ENCODE peak calls at places on chromosomes 12 and 14, in four cellular contexts. E is HepG2, J is GM12878, U is K562. P is an unnamed sample.

GRCh38 chr14:64082837-64083236 is 211.3 kb downstream of the ESR2 start:
- DNase-seq in E (no peak), J (no peak), U (no peak), P (no peak)

GRCh38 chr14:36362648-36363047 is 42.2 kb upstream of the MBIP start:
- DNase-seq in E (no peak), J (no peak), U (no peak), P (no peak)

GRCh38 chr12:38695057-38695456 is 210.3 kb downstream of the CPNE8 start:
- DNase-seq in E (peak), J (no peak), U (no peak), P (peak)

GRCh38 chr12:6452908-6453630 is 1.2 kb downstream of the TAPBPL start:
- DNase-seq in E (no peak), J (no peak), U (no peak), P (no peak)

GRCh38 chr14:35553808-35554207 is 19.8 kb downstream of the INSM2 start:
- DNase-seq in E (no peak), J (no peak), U (no peak), P (no peak)

GRCh38 chr12:62123721-62124203 is 136.4 kb upstream of the USP15 start:
- DNase-seq in E (peak), J (no peak), U (peak), P (peak)

GRCh38 chr14:52272375-52272774 is 4.9 kb downstream of the PTGDR start:
- DNase-seq in E (no peak), J (no peak), U (no peak), P (peak)

GRCh38 chr14:33347816-33348215 is 409.1 kb downstream of the NPAS3 start:
- DNase-seq in E (no peak), J (no peak), U (no peak), P (no peak)

GRCh38 chr12:50660425-50660822 is 103.5 kb upstream of the ATF1 start:
- DNase-seq in E (no peak), J (no peak), U (no peak), P (no peak)

GRCh38 chr12:50659690-50660424 is 104.0 kb upstream of the ATF1 start:
- DNase-seq in E (no peak), J (no peak), U (no peak), P (no peak)

GRCh38 chr12:50659260-50659659 is 104.6 kb upstream of the ATF1 start:
- DNase-seq in E (peak), J (no peak), U (no peak), P (no peak)

GRCh38 chr12:50662121-50662480 is 101.8 kb upstream of the ATF1 start:
- DNase-seq in E (no peak), J (no peak), U (no peak), P (no peak)

DNA sequence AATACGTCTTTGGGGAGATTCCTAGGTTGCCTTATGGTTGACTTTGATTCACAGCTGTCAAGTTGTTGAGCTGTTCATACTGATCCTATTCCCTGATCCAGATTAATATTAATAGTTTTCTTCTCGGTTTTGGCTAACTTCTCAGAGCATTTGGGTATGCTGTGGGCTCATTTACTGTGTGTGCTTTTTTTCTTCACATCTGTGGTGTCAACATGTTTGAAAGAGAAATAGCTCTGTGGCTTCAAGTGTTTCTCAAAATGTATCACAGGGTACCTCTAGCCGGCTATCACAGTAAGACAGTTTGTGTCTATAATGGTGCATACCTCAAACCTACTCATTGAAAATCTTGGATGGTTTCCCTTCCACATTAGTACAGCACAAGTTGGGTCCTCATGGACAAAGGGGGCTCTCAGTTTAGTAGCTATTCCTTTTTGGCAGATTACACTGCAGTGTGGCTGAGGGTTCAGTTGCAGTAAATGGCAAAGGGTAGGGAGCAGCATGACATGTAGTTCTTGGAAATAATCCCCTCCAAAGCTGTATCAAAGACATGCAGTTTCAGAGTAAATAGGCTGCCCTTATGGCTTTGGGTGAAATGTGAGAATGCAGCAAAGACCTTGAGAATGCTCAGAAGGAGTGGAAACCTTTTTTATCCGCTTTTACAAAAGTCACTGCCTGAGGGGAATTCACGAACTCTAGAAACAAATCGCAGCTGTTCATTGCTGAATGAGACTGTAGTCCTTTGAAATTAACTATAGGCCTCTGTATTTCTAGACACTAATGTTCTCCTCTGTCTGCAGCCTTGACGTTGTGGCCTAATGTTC is 102.4 kb upstream of the ATF1 start:
- DNase-seq in E (no peak), J (peak), U (no peak), P (no peak)
- TF ChIP-seq REST in E (no peak), J (no peak), U (no peak), P (no peak)

GRCh38 chr12:122789637-122790036 is 15.3 kb downstream of the CCDC62 start:
- DNase-seq in E (no peak), J (no peak), U (peak), P (no peak)

GRCh38 chr12:122788387-122788786 is 14.0 kb downstream of the CCDC62 start:
- DNase-seq in E (no peak), J (no peak), U (no peak), P (no peak)

GRCh38 chr12:122790393-122791075 is 16.2 kb downstream of the CCDC62 start:
- DNase-seq in E (no peak), J (no peak), U (no peak), P (peak)

GRCh38 chr12:122795807-122796206 is 21.4 kb downstream of the CCDC62 start:
- DNase-seq in E (no peak), J (no peak), U (no peak), P (no peak)

DNA sequence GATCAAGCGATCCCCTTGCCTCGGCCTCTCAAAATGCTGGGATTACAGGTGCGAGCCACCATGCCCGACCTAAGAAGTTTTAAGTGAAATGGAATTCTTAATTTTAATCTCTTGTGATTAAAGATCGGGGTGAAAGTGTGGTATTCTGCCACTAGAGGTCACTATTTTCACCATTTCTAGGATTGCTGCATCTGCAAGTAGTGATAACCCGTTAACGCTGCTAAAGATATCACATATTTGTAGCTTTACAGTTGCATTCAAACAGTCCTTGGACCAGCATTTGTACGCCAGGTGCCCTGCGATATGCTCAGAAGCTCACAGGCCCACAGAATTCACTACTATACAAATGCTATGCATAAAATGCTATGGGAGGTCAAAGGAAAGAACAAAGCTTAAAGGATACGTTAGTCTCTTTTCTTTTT is 19.3 kb downstream of the CCDC62 start:
- DNase-seq in E (peak), J (no peak), U (peak), P (peak)
- TF ChIP-seq CTCF in E (peak), J (peak), U (peak), P (peak)

GRCh38 chr12:57215668-57216013 is 953 bp upstream of the NXPH4 start:
- DNase-seq in E (no peak), J (no peak), U (no peak), P (no peak)

GRCh38 chr12:57215065-57215464 is 1.5 kb upstream of the NXPH4 start:
- DNase-seq in E (no peak), J (no peak), U (no peak), P (no peak)

GRCh38 chr12:57218030-57218853 is 1.6 kb downstream of the NXPH4 start:
- DNase-seq in E (no peak), J (no peak), U (no peak), P (no peak)

GRCh38 chr12:57216014-57216891 is at the start of gene NXPH4:
- DNase-seq in E (no peak), J (no peak), U (peak), P (peak)

GRCh38 chr12:57216931-57217871 is 607 bp downstream of the NXPH4 start:
- DNase-seq in E (no peak), J (no peak), U (no peak), P (peak)
- TF ChIP-seq CREB1 in E (no peak), J (no peak), U (no peak), P (no peak)

GRCh38 chr14:28758253-28758915 is 8.2 kb upstream of the FOXG1 start:
- DNase-seq in E (no peak), J (no peak), U (no peak), P (no peak)
- TF ChIP-seq REST in E (no peak), J (no peak), U (no peak), P (no peak)

GRCh38 chr12:93990832-93991748 is 157.3 kb upstream of the PLXNC1 start:
- DNase-seq in E (peak), J (no peak), U (peak), P (peak)
- TF ChIP-seq CTCF in E (peak), J (no peak), U (peak), P (peak)

DNA sequence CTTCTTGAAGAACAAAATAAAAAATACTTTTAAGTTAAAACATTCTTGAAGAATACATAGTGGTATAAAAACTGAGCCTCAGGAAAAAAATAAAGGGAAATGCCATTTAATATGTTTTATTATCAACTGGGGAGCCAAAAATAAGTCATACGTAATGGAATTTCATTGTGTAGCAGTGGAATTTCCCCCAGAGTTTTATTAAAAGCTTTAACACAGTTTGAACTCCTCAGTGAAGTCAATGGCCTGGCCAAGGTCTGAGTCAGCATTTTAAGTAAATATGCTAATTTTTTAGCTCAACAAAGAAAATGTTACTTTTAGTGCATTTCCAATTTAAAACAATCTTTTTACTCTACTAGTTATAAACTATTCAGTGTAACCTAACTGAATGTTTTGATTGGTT is 350.1 kb upstream of the ATP2B1 start:
- DNase-seq in E (no peak), J (no peak), U (no peak), P (no peak)
- TF ChIP-seq CREB1 in E (no peak), J (no peak), U (no peak), P (no peak)

DNA sequence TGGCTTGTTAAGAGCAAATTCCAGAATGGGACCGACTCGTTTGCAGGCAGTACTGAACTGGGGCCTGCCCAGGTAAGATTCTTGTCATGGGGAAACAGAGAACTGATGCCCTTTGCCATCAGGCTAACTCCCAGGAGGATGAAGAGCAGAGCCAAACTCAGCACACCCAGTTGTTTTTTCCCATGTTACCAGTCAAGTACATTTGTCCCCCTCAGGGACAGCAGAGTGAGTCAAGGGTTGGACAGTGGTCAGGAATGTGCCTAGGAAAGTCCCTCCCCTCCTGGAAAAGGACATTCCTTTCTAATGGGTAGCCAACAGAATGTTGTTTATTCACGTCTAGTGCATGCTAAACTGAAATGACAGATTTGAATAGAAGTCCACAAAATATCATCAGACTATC is 1.6 kb downstream of the ART4 start:
- DNase-seq in E (peak), J (no peak), U (no peak), P (peak)
- TF ChIP-seq REST in E (peak), J (no peak), U (no peak), P (no peak)

GRCh38 chr12:56602239-56602638 is 27.9 kb downstream of the BAZ2A start:
- DNase-seq in E (no peak), J (no peak), U (no peak), P (no peak)

GRCh38 chr12:56599797-56600196 is 30.3 kb downstream of the BAZ2A start:
- DNase-seq in E (no peak), J (no peak), U (no peak), P (no peak)

GRCh38 chr12:56599041-56599440 is 31.1 kb downstream of the BAZ2A start:
- DNase-seq in E (no peak), J (no peak), U (no peak), P (no peak)

GRCh38 chr12:56600753-56601152 is 29.4 kb downstream of the BAZ2A start:
- DNase-seq in E (no peak), J (no peak), U (no peak), P (no peak)

GRCh38 chr12:56601503-56601902 is 28.6 kb downstream of the BAZ2A start:
- DNase-seq in E (no peak), J (no peak), U (peak), P (peak)
- TF ChIP-seq CTCF in E (peak), J (peak), U (peak), P (peak)

GRCh38 chr12:56117778-56118687 is at the start of gene ZC3H10:
- DNase-seq in E (peak), J (peak), U (peak), P (peak)

GRCh38 chr12:56118688-56119045 is 601 bp downstream of the ZC3H10 start:
- DNase-seq in E (no peak), J (no peak), U (no peak), P (peak)

GRCh38 chr12:56120158-56120846 is 2.2 kb downstream of the ZC3H10 start:
- DNase-seq in E (no peak), J (no peak), U (peak), P (no peak)

GRCh38 chr12:56121204-56121870 is 3.3 kb downstream of the ZC3H10 start:
- DNase-seq in E (no peak), J (no peak), U (no peak), P (no peak)

DNA sequence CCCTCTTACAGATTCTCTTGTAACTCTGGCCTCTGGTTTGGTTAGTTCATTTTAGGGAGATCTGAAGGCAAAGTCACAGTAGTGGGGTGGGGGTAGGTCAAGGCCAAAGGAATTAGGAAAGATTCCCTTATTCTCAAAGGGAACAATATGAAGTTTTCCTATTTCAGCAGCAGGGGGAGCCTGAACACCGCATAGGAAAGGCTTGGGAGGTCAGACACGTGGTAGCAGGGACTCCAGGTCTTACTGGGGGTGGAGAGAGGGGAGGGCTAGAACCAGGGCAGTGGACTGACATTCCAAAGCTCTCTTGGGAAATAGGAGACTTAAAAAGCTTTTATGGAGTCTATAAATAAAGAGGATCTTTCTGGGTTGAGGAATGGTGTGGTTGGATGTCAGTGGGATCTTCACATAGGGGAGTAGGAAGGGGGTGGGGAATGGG is 1.3 kb downstream of the ZC3H10 start:
- DNase-seq in E (peak), J (no peak), U (peak), P (peak)
- TF ChIP-seq CREB1 in E (no peak), J (no peak), U (no peak), P (peak)

P was measured in GM23338.